ENCODE peak calls at places on chromosomes 6 and 20, in seven cellular contexts. N, A, C, F, X, S and V are unnamed samples.

GRCh38 chr6:133953634-133954415 is 801 bp downstream of the TBPL1 start:
- DNase-seq in N (no peak), A (no peak), C (no peak), F (no peak), X (peak; percentile 29), S (no peak), V (no peak)

GRCh38 chr6:115891111-115891669 is 169.5 kb downstream of the FRK start:
- DNase-seq in N (peak; percentile 13), A (no peak), C (no peak), F (no peak), X (no peak), S (no peak), V (peak; percentile 20)

GRCh38 chr20:54197621-54198604 is 10.0 kb upstream of the PFDN4 start:
- DNase-seq in N (peak; percentile 79), A (no peak), C (no peak), F (no peak), X (peak; percentile 43), S (no peak), V (no peak)

GRCh38 chr6:21953831-21954801 is 342.7 kb downstream of the PRL start:
- DNase-seq in N (peak; percentile 77), A (no peak), C (no peak), F (no peak), X (no peak), S (no peak), V (peak; percentile 18)

GRCh38 chr6:96809119-96809518 is 28.2 kb downstream of the GPR63 start:
- DNase-seq in N (peak; percentile 59), A (no peak), C (no peak), F (no peak), X (no peak), S (no peak), V (peak; percentile 13)

GRCh38 chr6:41373919-41374617 is 38.7 kb downstream of the NCR2 start:
- DNase-seq in N (peak; percentile 13), A (no peak), C (no peak), F (no peak), X (peak; percentile 77), S (no peak), V (no peak)

GRCh38 chr6:54801669-54802068 is 44.9 kb upstream of the FAM83B start:
- DNase-seq in N (peak; percentile 41), A (no peak), C (no peak), F (no peak), X (no peak), S (no peak), V (no peak)

GRCh38 chr6:148827421-148827820 is 80.6 kb downstream of the UST start:
- DNase-seq in N (no peak), A (no peak), C (no peak), F (no peak), X (no peak), S (no peak), V (no peak)

GRCh38 chr6:125248136-125248535 is 53.6 kb downstream of the HDDC2 start:
- DNase-seq in N (no peak), A (no peak), C (no peak), F (no peak), X (no peak), S (no peak), V (no peak)

GRCh38 chr20:4169360-4170214 is 154.2 kb upstream of the RNF24 start:
- DNase-seq in N (no peak), A (no peak), C (no peak), F (no peak), X (no peak), S (no peak), V (no peak)

GRCh38 chr6:169940554-169941290 is 189.3 kb downstream of the ERMARD start:
- DNase-seq in N (no peak), A (no peak), C (no peak), F (no peak), X (peak; percentile 28), S (peak; percentile 20), V (no peak)

GRCh38 chr6:137878810-137879285 is 11.8 kb downstream of the TNFAIP3 start:
- DNase-seq in N (no peak), A (no peak), C (no peak), F (no peak), X (peak; percentile 84), S (peak; percentile 73), V (no peak)

GRCh38 chr20:1685304-1686052 is 27.9 kb upstream of the SIRPG start:
- DNase-seq in N (no peak), A (no peak), C (no peak), F (no peak), X (no peak), S (no peak), V (no peak)

GRCh38 chr6:48476257-48476656 is 365.3 kb upstream of the PTCHD4 start:
- DNase-seq in N (peak; percentile 64), A (no peak), C (no peak), F (no peak), X (peak; percentile 52), S (no peak), V (no peak)

GRCh38 chr6:28105286-28105685 is 19.1 kb upstream of the ZSCAN16 start:
- DNase-seq in N (peak; percentile 26), A (no peak), C (no peak), F (no peak), X (no peak), S (no peak), V (no peak)

GRCh38 chr6:136866872-136867416 is 44.6 kb downstream of the PEX7 start:
- DNase-seq in N (peak; percentile 58), A (no peak), C (no peak), F (no peak), X (no peak), S (no peak), V (no peak)

GRCh38 chr6:100230976-100231316 is 233.8 kb downstream of the SIM1 start:
- DNase-seq in N (no peak), A (no peak), C (no peak), F (no peak), X (no peak), S (no peak), V (no peak)

GRCh38 chr6:26118999-26119398 is 31.8 kb downstream of the HFE start:
- DNase-seq in N (peak; percentile 94), A (no peak), C (no peak), F (peak; percentile 59), X (peak; percentile 33), S (no peak), V (no peak)

GRCh38 chr6:133358598-133358997 is 117.4 kb downstream of the EYA4 start:
- DNase-seq in N (no peak), A (no peak), C (no peak), F (no peak), X (no peak), S (no peak), V (no peak)

GRCh38 chr6:84193140-84193708 is 34.2 kb downstream of the CEP162 start:
- DNase-seq in N (peak; percentile 16), A (no peak), C (no peak), F (no peak), X (no peak), S (no peak), V (no peak)

GRCh38 chr6:153043719-153044118 is 41.2 kb upstream of the MTRF1L start:
- DNase-seq in N (no peak), A (no peak), C (no peak), F (no peak), X (no peak), S (no peak), V (no peak)

GRCh38 chr6:157481865-157482249 is 100.9 kb downstream of the ZDHHC14 start:
- DNase-seq in N (no peak), A (no peak), C (no peak), F (no peak), X (no peak), S (no peak), V (no peak)

GRCh38 chr6:15608406-15608805 is 54.4 kb downstream of the DTNBP1 start:
- DNase-seq in N (peak; percentile 66), A (no peak), C (no peak), F (no peak), X (no peak), S (no peak), V (peak; percentile 25)

GRCh38 chr20:32535953-32536823 is 48.9 kb downstream of the NOL4L start:
- DNase-seq in N (peak; percentile 22), A (peak; percentile 88), C (peak; percentile 91), F (peak; percentile 72), X (peak; percentile 97), S (peak; percentile 50), V (peak; percentile 42)

GRCh38 chr20:21920231-21920630 is 214.8 kb downstream of the PAX1 start:
- DNase-seq in N (no peak), A (no peak), C (no peak), F (no peak), X (no peak), S (no peak), V (no peak)

GRCh38 chr6:129699661-129700060 is 10.3 kb downstream of the ARHGAP18 start:
- DNase-seq in N (peak; percentile 19), A (no peak), C (no peak), F (no peak), X (no peak), S (no peak), V (no peak)

DNA sequence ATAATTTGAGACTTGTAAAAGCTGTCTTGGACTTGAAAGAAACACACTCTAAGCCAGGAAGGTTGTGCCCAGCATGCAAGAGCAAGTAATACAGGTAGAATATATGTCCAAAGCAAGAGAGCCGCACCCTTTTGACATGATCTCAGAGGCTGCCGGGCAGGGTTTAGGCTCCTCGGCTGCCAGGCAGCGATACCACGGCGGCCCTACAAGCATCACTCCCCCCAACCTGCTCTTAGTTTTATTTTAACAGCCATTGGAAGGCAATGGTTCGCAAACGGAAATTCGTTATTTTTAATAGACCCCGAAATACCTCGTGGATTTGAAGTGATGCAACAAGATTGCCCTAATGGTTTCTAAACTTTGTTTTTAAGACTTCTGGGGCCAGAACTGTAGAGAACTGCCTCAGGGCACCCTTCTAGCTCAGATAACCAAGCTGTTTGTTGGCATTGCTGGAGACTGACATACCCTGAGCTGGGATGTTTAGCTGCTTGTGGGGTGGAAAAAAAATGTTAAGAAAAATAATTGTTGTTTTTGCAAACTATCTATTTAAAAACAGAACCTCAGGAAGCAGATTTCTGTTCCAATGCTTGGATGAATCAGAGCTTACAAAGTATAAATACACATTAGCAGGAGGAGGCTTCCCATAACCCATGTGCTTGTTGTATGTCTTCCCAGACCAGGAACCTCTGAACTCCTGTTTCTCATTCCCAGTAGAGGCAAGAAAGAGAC is 39.0 kb downstream of the JAG1 start:
- DNase-seq in N (no peak), A (no peak), C (no peak), F (no peak), X (no peak), S (no peak), V (no peak)
- H3K36me3 ChIP-seq in N (peaks cover 14% of the 10 kb centered on the region), A (no peaks in the 10 kb centered on the region), C (no peaks in the 10 kb centered on the region), F (peaks cover 11% of the 10 kb centered on the region), X (no peaks in the 10 kb centered on the region), S (no peaks in the 10 kb centered on the region), V (peaks cover 7% of the 10 kb centered on the region)

GRCh38 chr6:90305800-90306448 is 9.3 kb upstream of the BACH2 start:
- DNase-seq in N (no peak), A (no peak), C (no peak), F (no peak), X (no peak), S (no peak), V (no peak)
- H3K27ac ChIP-seq in N (no peak overlapping the region), A (no peak overlapping the region), C (no peak overlapping the region), F (no peak overlapping the region), X (no peak overlapping the region), S (no peak overlapping the region), V (no peak overlapping the region)

GRCh38 chr20:37220255-37220654 is 40.9 kb upstream of the MROH8 start:
- DNase-seq in N (no peak), A (no peak), C (no peak), F (no peak), X (no peak), S (no peak), V (no peak)
- H3K36me3 ChIP-seq in N (peaks cover 12% of the 10 kb centered on the region), A (peaks cover 50% of the 10 kb centered on the region), C (peaks cover 37% of the 10 kb centered on the region), F (peaks cover 76% of the 10 kb centered on the region), X (peaks cover 34% of the 10 kb centered on the region), S (peaks cover 5% of the 10 kb centered on the region), V (peaks cover 37% of the 10 kb centered on the region)

GRCh38 chr6:5128351-5128750 is 43.2 kb downstream of the PPP1R3G start:
- DNase-seq in N (no peak), A (no peak), C (no peak), F (no peak), X (no peak), S (no peak), V (no peak)
- H3K27ac ChIP-seq in N (no peak overlapping the region), A (no peak overlapping the region), C (no peak overlapping the region), F (no peak overlapping the region), X (no peak overlapping the region), S (no peak overlapping the region), V (no peak overlapping the region)